ENCODE peak calls at places on chromosome X, in seven cellular contexts. One of them, this sample, is unnamed.

GRCh38 chrX:1249101-1249887 is 19.3 kb upstream of the CSF2RA start:
- DNase-seq in GM12892: no peak
- DNase-seq in heart left ventricle: peak; percentile 69
- DNase-seq in Peyer's patch: peak; percentile 69
- DNase-seq in K562: no peak
- DNase-seq in vagina: no peak
- DNase-seq in upper lobe of left lung: no peak
- DNase-seq in this sample: no peak

GRCh38 chrX:68234171-68234910 is 199.0 kb downstream of the OPHN1 start:
- DNase-seq in GM12892: no peak
- DNase-seq in heart left ventricle: no peak
- DNase-seq in Peyer's patch: no peak
- DNase-seq in K562: no peak
- DNase-seq in vagina: no peak
- DNase-seq in upper lobe of left lung: no peak
- DNase-seq in this sample: no peak

GRCh38 chrX:38220024-38220935 is at the start of gene SRPX:
- DNase-seq in GM12892: no peak
- DNase-seq in heart left ventricle: peak; percentile 71
- DNase-seq in Peyer's patch: no peak
- DNase-seq in K562: peak; percentile 49
- DNase-seq in vagina: no peak
- DNase-seq in upper lobe of left lung: peak; percentile 75
- DNase-seq in this sample: peak; percentile 34

GRCh38 chrX:30278365-30278764 is 30.8 kb downstream of the NR0B1 start:
- DNase-seq in GM12892: no peak
- DNase-seq in heart left ventricle: no peak
- DNase-seq in Peyer's patch: no peak
- DNase-seq in K562: no peak
- DNase-seq in vagina: no peak
- DNase-seq in upper lobe of left lung: no peak
- DNase-seq in this sample: no peak

GRCh38 chrX:68832101-68832416 is 3.2 kb downstream of the EFNB1 start:
- DNase-seq in GM12892: no peak
- DNase-seq in heart left ventricle: peak; percentile 55
- DNase-seq in Peyer's patch: peak; percentile 62
- DNase-seq in K562: no peak
- DNase-seq in vagina: no peak
- DNase-seq in upper lobe of left lung: no peak
- DNase-seq in this sample: no peak

GRCh38 chrX:7987160-7987992 is 60.2 kb upstream of the PNPLA4 start:
- DNase-seq in GM12892: no peak
- DNase-seq in heart left ventricle: no peak
- DNase-seq in Peyer's patch: no peak
- DNase-seq in K562: no peak
- DNase-seq in vagina: no peak
- DNase-seq in upper lobe of left lung: no peak
- DNase-seq in this sample: no peak

GRCh38 chrX:31165241-31166035 is 93.6 kb upstream of the FTHL17 start:
- DNase-seq in GM12892: no peak
- DNase-seq in heart left ventricle: no peak
- DNase-seq in Peyer's patch: no peak
- DNase-seq in K562: no peak
- DNase-seq in vagina: no peak
- DNase-seq in upper lobe of left lung: no peak
- DNase-seq in this sample: no peak

GRCh38 chrX:140091276-140091886 is 126.1 kb upstream of the CXorf66 start:
- DNase-seq in GM12892: peak; percentile 11
- DNase-seq in heart left ventricle: no peak
- DNase-seq in Peyer's patch: peak; percentile 46
- DNase-seq in K562: peak; percentile 37
- DNase-seq in vagina: no peak
- DNase-seq in upper lobe of left lung: peak; percentile 88
- DNase-seq in this sample: peak; percentile 19

GRCh38 chrX:154097003-154097596 is 417 bp downstream of the MECP2 start:
- DNase-seq in GM12892: peak; percentile 56
- DNase-seq in heart left ventricle: peak; percentile 69
- DNase-seq in Peyer's patch: peak; percentile 84
- DNase-seq in K562: peak; percentile 94
- DNase-seq in vagina: no peak
- DNase-seq in upper lobe of left lung: peak; percentile 95
- DNase-seq in this sample: peak; percentile 83

GRCh38 chrX:109629310-109629709 is 4.3 kb upstream of the KCNE5 start:
- DNase-seq in GM12892: no peak
- DNase-seq in heart left ventricle: no peak
- DNase-seq in Peyer's patch: no peak
- DNase-seq in K562: no peak
- DNase-seq in vagina: no peak
- DNase-seq in upper lobe of left lung: no peak
- DNase-seq in this sample: no peak

GRCh38 chrX:26651755-26652154 is 435.8 kb downstream of the MAGEB5 start:
- DNase-seq in GM12892: no peak
- DNase-seq in heart left ventricle: no peak
- DNase-seq in Peyer's patch: no peak
- DNase-seq in K562: no peak
- DNase-seq in vagina: no peak
- DNase-seq in upper lobe of left lung: no peak
- DNase-seq in this sample: peak; percentile 48

GRCh38 chrX:124506031-124506430 is 159.7 kb downstream of the SH2D1A start:
- DNase-seq in GM12892: no peak
- DNase-seq in heart left ventricle: no peak
- DNase-seq in Peyer's patch: no peak
- DNase-seq in K562: no peak
- DNase-seq in vagina: no peak
- DNase-seq in upper lobe of left lung: no peak
- DNase-seq in this sample: no peak

GRCh38 chrX:49316085-49316484 is 5.8 kb upstream of the GAGE12J start:
- DNase-seq in GM12892: no peak
- DNase-seq in heart left ventricle: no peak
- DNase-seq in Peyer's patch: no peak
- DNase-seq in K562: no peak
- DNase-seq in vagina: no peak
- DNase-seq in upper lobe of left lung: no peak
- DNase-seq in this sample: no peak

GRCh38 chrX:12791253-12792228 is at the start of gene PRPS2:
- DNase-seq in GM12892: peak; percentile 70
- DNase-seq in heart left ventricle: peak; percentile 59
- DNase-seq in Peyer's patch: peak; percentile 85
- DNase-seq in K562: peak; percentile 89
- DNase-seq in vagina: no peak
- DNase-seq in upper lobe of left lung: peak; percentile 87
- DNase-seq in this sample: peak; percentile 72

GRCh38 chrX:110241816-110242215 is 76.1 kb downstream of the AMMECR1 start:
- DNase-seq in GM12892: no peak
- DNase-seq in heart left ventricle: peak; percentile 30
- DNase-seq in Peyer's patch: no peak
- DNase-seq in K562: no peak
- DNase-seq in vagina: no peak
- DNase-seq in upper lobe of left lung: no peak
- DNase-seq in this sample: peak; percentile 7

GRCh38 chrX:123665197-123665596 is 67.7 kb downstream of the THOC2 start:
- DNase-seq in GM12892: no peak
- DNase-seq in heart left ventricle: no peak
- DNase-seq in Peyer's patch: no peak
- DNase-seq in K562: no peak
- DNase-seq in vagina: no peak
- DNase-seq in upper lobe of left lung: no peak
- DNase-seq in this sample: no peak

GRCh38 chrX:100819534-100819836 is 706 bp upstream of the CSTF2 start:
- DNase-seq in GM12892: no peak
- DNase-seq in heart left ventricle: no peak
- DNase-seq in Peyer's patch: no peak
- DNase-seq in K562: no peak
- DNase-seq in vagina: no peak
- DNase-seq in upper lobe of left lung: no peak
- DNase-seq in this sample: no peak

GRCh38 chrX:109920325-109920724 is 82.6 kb upstream of the TMEM164 start:
- DNase-seq in GM12892: no peak
- DNase-seq in heart left ventricle: no peak
- DNase-seq in Peyer's patch: no peak
- DNase-seq in K562: peak; percentile 52
- DNase-seq in vagina: no peak
- DNase-seq in upper lobe of left lung: no peak
- DNase-seq in this sample: no peak

GRCh38 chrX:30971761-30972603 is 82.9 kb upstream of the TAB3 start:
- DNase-seq in GM12892: peak; percentile 2
- DNase-seq in heart left ventricle: no peak
- DNase-seq in Peyer's patch: peak; percentile 68
- DNase-seq in K562: peak; percentile 39
- DNase-seq in vagina: no peak
- DNase-seq in upper lobe of left lung: no peak
- DNase-seq in this sample: peak; percentile 24

GRCh38 chrX:153944140-153944799 is at the start of gene RENBP:
- DNase-seq in GM12892: no peak
- DNase-seq in heart left ventricle: peak; percentile 63
- DNase-seq in Peyer's patch: peak; percentile 82
- DNase-seq in K562: peak; percentile 59
- DNase-seq in vagina: no peak
- DNase-seq in upper lobe of left lung: no peak
- DNase-seq in this sample: peak; percentile 67

GRCh38 chrX:139297638-139298037 is 232.9 kb upstream of the F9 start:
- DNase-seq in GM12892: no peak
- DNase-seq in heart left ventricle: no peak
- DNase-seq in Peyer's patch: no peak
- DNase-seq in K562: no peak
- DNase-seq in vagina: no peak
- DNase-seq in upper lobe of left lung: no peak
- DNase-seq in this sample: no peak

GRCh38 chrX:154411981-154412340 is 622 bp downstream of the TAFAZZIN start:
- DNase-seq in GM12892: peak; percentile 53
- DNase-seq in heart left ventricle: peak; percentile 71
- DNase-seq in Peyer's patch: peak; percentile 88
- DNase-seq in K562: peak; percentile 62
- DNase-seq in vagina: peak; percentile 90
- DNase-seq in upper lobe of left lung: no peak
- DNase-seq in this sample: peak; percentile 72

GRCh38 chrX:110012818-110013484 is 10.0 kb downstream of the TMEM164 start:
- DNase-seq in GM12892: no peak
- DNase-seq in heart left ventricle: no peak
- DNase-seq in Peyer's patch: no peak
- DNase-seq in K562: no peak
- DNase-seq in vagina: no peak
- DNase-seq in upper lobe of left lung: no peak
- DNase-seq in this sample: no peak

GRCh38 chrX:129981752-129982299 is 609 bp upstream of the BCORL1 start:
- DNase-seq in GM12892: no peak
- DNase-seq in heart left ventricle: no peak
- DNase-seq in Peyer's patch: peak; percentile 48
- DNase-seq in K562: peak; percentile 53
- DNase-seq in vagina: no peak
- DNase-seq in upper lobe of left lung: no peak
- DNase-seq in this sample: no peak
- TF ChIP-seq POLR2A in GM12892: no peak
- TF ChIP-seq POLR2A in heart left ventricle: no peak
- TF ChIP-seq POLR2A in Peyer's patch: no peak
- TF ChIP-seq POLR2A in K562: no peak
- TF ChIP-seq POLR2A in vagina: no peak
- TF ChIP-seq POLR2A in upper lobe of left lung: no peak
- TF ChIP-seq POLR2A in this sample: no peak

DNA sequence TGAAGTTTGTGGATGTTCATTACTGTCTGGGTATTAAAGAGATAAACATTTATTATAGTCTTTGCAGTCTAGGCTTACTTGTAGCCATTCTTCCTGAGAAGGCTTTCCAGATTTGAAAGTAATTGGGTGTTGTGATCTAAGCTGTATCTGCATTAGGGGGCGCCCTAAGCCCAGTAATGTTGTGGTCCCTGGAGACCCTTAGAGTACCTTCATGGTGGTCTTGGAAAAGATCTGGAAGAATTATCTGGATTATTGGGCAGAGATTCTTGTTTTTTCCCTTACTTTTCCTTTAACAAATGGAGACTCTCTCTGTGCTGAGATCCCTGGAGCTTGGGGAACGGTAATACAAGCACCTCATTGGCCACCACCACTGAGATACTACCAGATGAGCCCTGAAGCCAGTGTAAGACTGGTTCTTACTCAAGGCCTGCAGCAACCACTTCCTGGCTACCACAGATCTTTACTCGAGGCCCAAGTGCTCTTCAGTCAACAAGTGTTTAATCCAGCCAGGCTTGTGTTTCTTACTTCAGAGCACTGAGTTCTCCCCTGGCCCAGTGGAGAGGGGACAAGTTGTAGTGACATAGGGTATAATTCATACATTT is 63.1 kb downstream of the RTL3 start:
- DNase-seq in GM12892: no peak
- DNase-seq in heart left ventricle: no peak
- DNase-seq in Peyer's patch: no peak
- DNase-seq in K562: no peak
- DNase-seq in vagina: no peak
- DNase-seq in upper lobe of left lung: no peak
- DNase-seq in this sample: peak; percentile 0
- TF ChIP-seq POLR2A in GM12892: no peak
- TF ChIP-seq POLR2A in heart left ventricle: no peak
- TF ChIP-seq POLR2A in Peyer's patch: no peak
- TF ChIP-seq POLR2A in K562: no peak
- TF ChIP-seq POLR2A in vagina: no peak
- TF ChIP-seq POLR2A in upper lobe of left lung: no peak
- TF ChIP-seq POLR2A in this sample: no peak

DNA sequence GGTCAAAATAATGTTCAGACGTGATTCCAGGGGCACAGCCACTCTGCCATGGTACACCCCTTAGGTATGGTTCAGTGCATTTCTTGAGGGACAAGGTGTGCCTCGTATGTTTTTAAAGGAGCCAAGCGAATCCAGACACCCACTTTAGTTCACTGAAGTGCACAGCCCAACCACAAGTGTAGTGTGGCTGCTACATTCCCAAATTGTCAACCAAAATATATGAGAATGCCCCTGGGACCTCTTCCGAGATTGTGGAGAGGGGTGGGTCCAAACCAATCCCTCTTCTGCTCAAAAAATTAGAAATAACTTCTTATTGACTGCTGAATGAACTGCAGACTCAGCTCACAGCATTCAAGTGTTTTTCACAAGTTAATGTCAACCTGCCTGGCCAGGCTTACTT is 7.4 kb upstream of the BRS3 start:
- DNase-seq in GM12892: no peak
- DNase-seq in heart left ventricle: no peak
- DNase-seq in Peyer's patch: no peak
- DNase-seq in K562: no peak
- DNase-seq in vagina: no peak
- DNase-seq in upper lobe of left lung: no peak
- DNase-seq in this sample: no peak
- TF ChIP-seq POLR2A in GM12892: no peak
- TF ChIP-seq POLR2A in heart left ventricle: no peak
- TF ChIP-seq POLR2A in Peyer's patch: no peak
- TF ChIP-seq POLR2A in K562: no peak
- TF ChIP-seq POLR2A in vagina: no peak
- TF ChIP-seq POLR2A in upper lobe of left lung: no peak
- TF ChIP-seq POLR2A in this sample: no peak

GRCh38 chrX:16946361-16946964 is at the start of gene REPS2:
- DNase-seq in GM12892: peak; percentile 65
- DNase-seq in heart left ventricle: peak; percentile 80
- DNase-seq in Peyer's patch: peak; percentile 94
- DNase-seq in K562: peak; percentile 91
- DNase-seq in vagina: no peak
- DNase-seq in upper lobe of left lung: peak; percentile 97
- DNase-seq in this sample: peak; percentile 86
- TF ChIP-seq POLR2A in GM12892: no peak
- TF ChIP-seq POLR2A in heart left ventricle: no peak
- TF ChIP-seq POLR2A in Peyer's patch: no peak
- TF ChIP-seq POLR2A in K562: no peak
- TF ChIP-seq POLR2A in vagina: no peak
- TF ChIP-seq POLR2A in upper lobe of left lung: no peak
- TF ChIP-seq POLR2A in this sample: no peak